ENCODE peak calls at places on chromosomes 5 and 9, in five cellular contexts. M is neural progenitor cell, H is retinal pigment epithelial cell, K is IMR-90, W is esophagus squamous epithelium. X is an unnamed sample.

GRCh38 chr5:135149229-135149955 is 115.4 kb upstream of the PITX1 start:
- DNase-seq in K (no peak), M (no peak), W (no peak), H (no peak), X (no peak)

GRCh38 chr5:82312373-82312856 is 34.3 kb upstream of the RPS23 start:
- DNase-seq in K (peak; percentile 83), M (peak; percentile 83), W (no peak), H (no peak), X (peak; percentile 84)

GRCh38 chr5:124824637-124825158 is 78.3 kb upstream of the ZNF608 start:
- DNase-seq in H (peak; percentile 93), M (no peak), K (peak; percentile 85), W (no peak), X (peak; percentile 77)

GRCh38 chr9:34384368-34385165 is 7.9 kb upstream of the MYORG start:
- DNase-seq in H (no peak), M (no peak), W (no peak), K (no peak), X (no peak)

GRCh38 chr5:77776606-77777206 is 567 bp upstream of the TBCA start:
- DNase-seq in M (no peak), K (peak; percentile 67), W (no peak), H (no peak), X (no peak)

GRCh38 chr5:53984987-53985386 is 325.4 kb downstream of the ARL15 start:
- DNase-seq in H (no peak), W (no peak), K (no peak), M (no peak), X (no peak)

GRCh38 chr5:14090290-14090689 is 52.9 kb upstream of the TRIO start:
- DNase-seq in W (no peak), H (no peak), M (no peak), K (no peak), X (no peak)

GRCh38 chr9:126276056-126276728 is 50.4 kb upstream of the MVB12B start:
- DNase-seq in K (no peak), H (no peak), M (no peak), W (no peak), X (no peak)

GRCh38 chr9:114300153-114300845 is 22.6 kb upstream of the ORM1 start:
- DNase-seq in M (no peak), K (no peak), H (no peak), W (no peak), X (no peak)

GRCh38 chr9:134991808-134992754 is 74.4 kb upstream of the FCN1 start:
- DNase-seq in M (no peak), H (no peak), W (no peak), K (no peak), X (no peak)

GRCh38 chr5:135761746-135762145 is 72.7 kb upstream of the SLC25A48 start:
- DNase-seq in M (no peak), W (no peak), H (no peak), K (no peak), X (no peak)

GRCh38 chr5:177509361-177509951 is at the start of gene DOK3:
- DNase-seq in H (no peak), K (no peak), W (no peak), M (no peak), X (no peak)

GRCh38 chr5:67206381-67207328 is 10.1 kb upstream of the CD180 start:
- DNase-seq in M (no peak), K (peak; percentile 84), H (no peak), W (no peak), X (peak; percentile 46)

GRCh38 chr5:131622633-131623032 is 12.4 kb downstream of the RAPGEF6 start:
- DNase-seq in K (peak; percentile 79), W (no peak), M (no peak), H (no peak), X (peak; percentile 73)

GRCh38 chr5:56097055-56097454 is 102.3 kb upstream of the IL6ST start:
- DNase-seq in H (no peak), K (no peak), W (no peak), M (no peak), X (no peak)

GRCh38 chr5:33944543-33945132 is 8.5 kb downstream of the RXFP3 start:
- DNase-seq in M (no peak), H (no peak), W (no peak), K (no peak), X (no peak)

GRCh38 chr5:108196276-108196675 is 185.6 kb downstream of the FBXL17 start:
- DNase-seq in K (peak; percentile 17), H (no peak), M (no peak), W (no peak), X (no peak)

GRCh38 chr5:68730220-68731010 is 363.4 kb upstream of the SLC30A5 start:
- DNase-seq in M (no peak), H (no peak), W (no peak), K (peak; percentile 75), X (peak; percentile 90)

GRCh38 chr9:135224286-135224871 is 136.9 kb downstream of the OLFM1 start:
- DNase-seq in H (no peak), W (no peak), K (no peak), M (no peak), X (no peak)

GRCh38 chr5:89457411-89458329 is 574.7 kb upstream of the MEF2C start:
- DNase-seq in M (no peak), K (no peak), H (peak; percentile 53), W (no peak), X (peak; percentile 83)

GRCh38 chr9:127977877-127978647 is 2.7 kb downstream of the EEIG1 start:
- DNase-seq in K (peak; percentile 80), M (peak; percentile 78), H (no peak), W (no peak), X (peak; percentile 68)

GRCh38 chr9:96646081-96646991 is 8.8 kb downstream of the PRXL2C start:
- DNase-seq in K (peak; percentile 86), W (no peak), M (no peak), H (no peak), X (peak; percentile 13)

GRCh38 chr9:108836771-108837170 is 19.0 kb downstream of the ACTL7B start:
- DNase-seq in H (peak; percentile 69), M (peak; percentile 11), W (no peak), K (no peak), X (no peak)

GRCh38 chr5:107982703-107983425 is 312.1 kb upstream of the EFNA5 start:
- DNase-seq in H (no peak), K (no peak), W (no peak), M (no peak), X (no peak)

GRCh38 chr5:71939452-71939932 is 167.8 kb upstream of the MAP1B start:
- DNase-seq in M (no peak), W (no peak), H (no peak), K (no peak), X (peak; percentile 3)

GRCh38 chr5:99605904-99606303 is 677.1 kb upstream of the CHD1 start:
- DNase-seq in W (no peak), K (no peak), M (no peak), H (no peak), X (no peak)

GRCh38 chr5:94402096-94402495 is 216.3 kb downstream of the KIAA0825 start:
- DNase-seq in M (no peak), W (no peak), K (peak; percentile 6), H (no peak), X (no peak)

GRCh38 chr5:94396687-94397086 is 221.7 kb downstream of the KIAA0825 start:
- DNase-seq in K (no peak), H (no peak), M (no peak), W (no peak), X (no peak)

GRCh38 chr5:94391996-94392395 is 226.4 kb downstream of the KIAA0825 start:
- DNase-seq in H (no peak), W (no peak), M (no peak), K (no peak), X (no peak)

GRCh38 chr5:94395468-94395867 is 222.9 kb downstream of the KIAA0825 start:
- DNase-seq in H (no peak), M (no peak), K (no peak), W (no peak), X (no peak)

DNA sequence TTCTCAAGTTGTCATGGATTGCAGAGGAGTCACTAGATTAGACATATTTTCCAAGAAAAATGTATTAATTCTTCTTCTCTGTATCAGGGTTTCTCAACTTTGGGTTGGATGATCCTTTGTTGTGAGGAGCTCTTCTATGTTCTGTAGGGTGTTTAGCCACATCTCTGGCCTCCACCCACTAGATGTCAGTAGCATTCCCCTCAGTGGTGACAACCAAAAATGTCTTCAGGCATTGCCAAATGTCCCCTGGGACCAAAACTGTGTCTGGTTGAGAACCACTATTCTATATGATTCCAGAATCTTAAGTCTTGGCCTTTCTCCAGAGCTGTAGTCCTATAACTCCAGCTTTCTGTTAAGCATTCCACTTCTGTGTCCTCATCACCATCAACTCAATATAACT is 220.9 kb downstream of the KIAA0825 start:
- DNase-seq in W (no peak), M (no peak), K (no peak), H (no peak), X (no peak)
- TF ChIP-seq CTCF in W (no peak), M (no peak), K (no peak), H (no peak), X (no peak)

GRCh38 chr5:79514391-79515105 is 614 bp upstream of the HOMER1 start:
- DNase-seq in H (peak; percentile 77), W (peak; percentile 68), K (peak; percentile 94), M (peak; percentile 95), X (peak; percentile 94)
- TF ChIP-seq CTCF in H (no peak), W (no peak), K (no peak), M (no peak), X (no peak)

DNA sequence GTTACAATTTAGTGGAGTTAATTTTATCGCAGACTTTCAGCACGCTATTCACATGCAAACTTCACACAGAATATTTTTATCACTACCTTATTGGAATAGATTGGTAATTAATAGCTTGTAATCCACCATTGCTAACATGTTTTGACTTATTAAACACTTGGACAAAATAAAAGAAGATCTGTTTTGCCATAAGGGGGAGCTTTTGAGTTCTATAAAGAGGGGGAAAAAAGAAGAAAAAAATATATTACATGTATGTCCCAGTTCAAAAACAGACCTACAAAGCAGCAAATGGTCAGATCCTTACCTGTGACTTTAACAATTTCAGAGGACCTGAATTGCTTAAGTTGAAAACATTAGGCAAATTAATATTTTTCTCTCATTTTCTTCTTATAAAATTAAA is 1.2 kb upstream of the PAPPA start:
- DNase-seq in K (peak; percentile 70), W (no peak), H (no peak), M (no peak), X (peak; percentile 84)
- TF ChIP-seq CTCF in K (peak; percentile 48), W (no peak), H (peak; percentile 47), M (peak; percentile 54), X (peak; percentile 40)

GRCh38 chr9:130060296-130060695 is 6.6 kb downstream of the GPR107 start:
- DNase-seq in W (no peak), M (no peak), K (no peak), H (no peak), X (no peak)

GRCh38 chr9:130058887-130059286 is 5.2 kb downstream of the GPR107 start:
- DNase-seq in W (no peak), K (peak; percentile 59), M (no peak), H (no peak), X (no peak)

GRCh38 chr9:130054820-130055219 is 1.1 kb downstream of the GPR107 start:
- DNase-seq in W (no peak), M (no peak), K (no peak), H (no peak), X (no peak)

GRCh38 chr9:130054428-130054786 is 701 bp downstream of the GPR107 start:
- DNase-seq in H (no peak), W (no peak), M (no peak), K (no peak), X (no peak)

DNA sequence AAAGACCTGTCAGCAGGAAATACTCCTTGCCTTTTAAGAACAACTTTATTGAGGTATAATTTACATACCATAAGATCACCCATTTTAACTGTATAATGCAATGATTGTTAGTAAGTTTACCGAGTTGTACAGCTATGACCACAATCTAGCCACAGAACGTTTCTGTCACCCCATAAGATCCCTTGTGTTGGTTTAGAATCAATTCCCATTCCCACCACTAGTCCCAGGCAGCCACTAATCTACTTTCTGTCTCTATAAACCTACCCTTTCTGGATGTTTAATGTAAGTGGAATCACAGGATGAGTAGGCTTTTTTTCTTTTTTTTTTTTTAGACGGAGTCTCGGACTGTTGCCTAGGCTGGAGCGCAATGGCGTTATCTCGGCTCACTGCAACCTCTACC is 4.4 kb downstream of the GPR107 start:
- DNase-seq in W (no peak), M (no peak), K (no peak), H (no peak), X (no peak)
- TF ChIP-seq CTCF in W (no peak), M (peak; percentile 36), K (peak; percentile 33), H (peak; percentile 31), X (peak; percentile 37)